ENCODE peak calls at places on chromosomes 6 and 20, in seven cellular contexts. B is CD8-positive, alpha-beta T cell; A is NCI-H510A; P is NCI-H2081; D is T-helper 2 cell; V is activated naive CD4-positive, alpha-beta T cell; E is Calu3. N is an unnamed sample.

GRCh38 chr6:42335896-42336295 is 115.8 kb downstream of the TRERF1 start:
- DNase-seq in B (no peak), A (no peak), P (no peak), D (no peak), V (no peak), E (no peak), N (no peak)

GRCh38 chr20:44014807-44015732 is 100.4 kb downstream of the TOX2 start:
- DNase-seq in B (no peak), A (no peak), P (no peak), D (no peak), V (no peak), E (no peak), N (no peak)

GRCh38 chr6:86511962-86512361 is 425.4 kb upstream of the HTR1E start:
- DNase-seq in B (no peak), A (no peak), P (no peak), D (no peak), V (no peak), E (no peak), N (no peak)

GRCh38 chr6:43584892-43585570 is 9.0 kb downstream of the POLH start:
- DNase-seq in B (no peak), A (no peak), P (no peak), D (no peak), V (no peak), E (no peak), N (no peak)

GRCh38 chr6:39077882-39078594 is 29.5 kb downstream of the GLP1R start:
- DNase-seq in B (no peak), A (no peak), P (no peak), D (no peak), V (no peak), E (no peak), N (no peak)

GRCh38 chr6:34233867-34234266 is 2.8 kb upstream of the HMGA1 start:
- DNase-seq in B (no peak), A (no peak), P (no peak), D (no peak), V (no peak), E (no peak), N (peak)

GRCh38 chr6:48032156-48032555 is 78.8 kb downstream of the PTCHD4 start:
- DNase-seq in B (no peak), A (no peak), P (no peak), D (no peak), V (no peak), E (no peak), N (peak)

GRCh38 chr6:105601541-105602174 is 198.8 kb upstream of the PREP start:
- DNase-seq in B (no peak), A (no peak), P (no peak), D (no peak), V (no peak), E (peak), N (no peak)

GRCh38 chr6:137241481-137242011 is 22.4 kb upstream of the IFNGR1 start:
- DNase-seq in B (no peak), A (no peak), P (no peak), D (no peak), V (no peak), E (no peak), N (no peak)

GRCh38 chr6:158487495-158487894 is 72.4 kb upstream of the TMEM181 start:
- DNase-seq in B (no peak), A (no peak), P (no peak), D (no peak), V (no peak), E (no peak), N (no peak)

GRCh38 chr6:17869010-17869752 is 118.3 kb downstream of the KIF13A start:
- DNase-seq in B (no peak), A (no peak), P (no peak), D (no peak), V (no peak), E (no peak), N (no peak)

GRCh38 chr20:49810491-49811190 is 2.0 kb upstream of the SLC9A8 start:
- DNase-seq in B (no peak), A (no peak), P (no peak), D (no peak), V (no peak), E (no peak), N (no peak)

GRCh38 chr20:4220756-4221155 is 205.4 kb upstream of the RNF24 start:
- DNase-seq in B (no peak), A (no peak), P (no peak), D (no peak), V (no peak), E (no peak), N (no peak)

GRCh38 chr6:100343678-100344077 is 121.0 kb downstream of the SIM1 start:
- DNase-seq in B (no peak), A (no peak), P (no peak), D (no peak), V (no peak), E (no peak), N (no peak)

N was measured in ovary.